ENCODE peak calls at places on chromosomes 12 and 14, in nine cellular contexts. One of them, this sample, is unnamed.

GRCh38 chr14:35051796-35052195 is 5.7 kb downstream of the FAM177A1 start:
- DNase-seq in T-helper 2 cell: no peak
- DNase-seq in breast epithelium: no peak
- DNase-seq in HTR-8/SVneo: no peak
- DNase-seq in GM19239: no peak
- DNase-seq in substantia nigra: no peak
- DNase-seq in nephron progenitor cell: no peak
- DNase-seq in germinal center: no peak
- DNase-seq in stimulated activated CD4-positive, alpha-beta T cell treated with anti-CD3 and anti-CD28 coated beads, Interleukin-4, amount 100 ng/mL, for 24 hours: no peak
- DNase-seq in this sample: no peak

GRCh38 chr14:105525861-105526780 is at the start of gene TMEM121:
- DNase-seq in T-helper 2 cell: no peak
- DNase-seq in breast epithelium: peak
- DNase-seq in HTR-8/SVneo: no peak
- DNase-seq in GM19239: no peak
- DNase-seq in substantia nigra: no peak
- DNase-seq in nephron progenitor cell: peak
- DNase-seq in germinal center: peak
- DNase-seq in stimulated activated CD4-positive, alpha-beta T cell treated with anti-CD3 and anti-CD28 coated beads, Interleukin-4, amount 100 ng/mL, for 24 hours: no peak
- DNase-seq in this sample: no peak

GRCh38 chr12:27984275-27984674 is 11.7 kb upstream of the PTHLH start:
- DNase-seq in T-helper 2 cell: no peak
- DNase-seq in breast epithelium: no peak
- DNase-seq in HTR-8/SVneo: no peak
- DNase-seq in GM19239: no peak
- DNase-seq in substantia nigra: no peak
- DNase-seq in nephron progenitor cell: no peak
- DNase-seq in germinal center: no peak
- DNase-seq in stimulated activated CD4-positive, alpha-beta T cell treated with anti-CD3 and anti-CD28 coated beads, Interleukin-4, amount 100 ng/mL, for 24 hours: no peak
- DNase-seq in this sample: peak

GRCh38 chr14:105562713-105563346 is 36.4 kb downstream of the TMEM121 start:
- DNase-seq in T-helper 2 cell: no peak
- DNase-seq in breast epithelium: no peak
- DNase-seq in HTR-8/SVneo: no peak
- DNase-seq in GM19239: no peak
- DNase-seq in substantia nigra: no peak
- DNase-seq in nephron progenitor cell: no peak
- DNase-seq in germinal center: no peak
- DNase-seq in stimulated activated CD4-positive, alpha-beta T cell treated with anti-CD3 and anti-CD28 coated beads, Interleukin-4, amount 100 ng/mL, for 24 hours: no peak
- DNase-seq in this sample: no peak

GRCh38 chr12:113040722-113041168 is 15.8 kb upstream of the DTX1 start:
- DNase-seq in T-helper 2 cell: no peak
- DNase-seq in breast epithelium: no peak
- DNase-seq in HTR-8/SVneo: peak
- DNase-seq in GM19239: no peak
- DNase-seq in substantia nigra: no peak
- DNase-seq in nephron progenitor cell: no peak
- DNase-seq in germinal center: no peak
- DNase-seq in stimulated activated CD4-positive, alpha-beta T cell treated with anti-CD3 and anti-CD28 coated beads, Interleukin-4, amount 100 ng/mL, for 24 hours: no peak
- DNase-seq in this sample: peak

GRCh38 chr12:96047621-96048211 is 12.3 kb upstream of the LTA4H start:
- DNase-seq in T-helper 2 cell: no peak
- DNase-seq in breast epithelium: no peak
- DNase-seq in HTR-8/SVneo: no peak
- DNase-seq in GM19239: no peak
- DNase-seq in substantia nigra: no peak
- DNase-seq in nephron progenitor cell: no peak
- DNase-seq in germinal center: no peak
- DNase-seq in stimulated activated CD4-positive, alpha-beta T cell treated with anti-CD3 and anti-CD28 coated beads, Interleukin-4, amount 100 ng/mL, for 24 hours: peak
- DNase-seq in this sample: peak

GRCh38 chr12:13661005-13661887 is 320.2 kb downstream of the GRIN2B start:
- DNase-seq in T-helper 2 cell: no peak
- DNase-seq in breast epithelium: peak
- DNase-seq in HTR-8/SVneo: no peak
- DNase-seq in GM19239: peak
- DNase-seq in substantia nigra: no peak
- DNase-seq in nephron progenitor cell: peak
- DNase-seq in germinal center: peak
- DNase-seq in stimulated activated CD4-positive, alpha-beta T cell treated with anti-CD3 and anti-CD28 coated beads, Interleukin-4, amount 100 ng/mL, for 24 hours: peak
- DNase-seq in this sample: no peak

GRCh38 chr12:87678453-87678852 is 350.7 kb downstream of the C12orf50 start:
- DNase-seq in T-helper 2 cell: no peak
- DNase-seq in breast epithelium: no peak
- DNase-seq in HTR-8/SVneo: no peak
- DNase-seq in GM19239: no peak
- DNase-seq in substantia nigra: no peak
- DNase-seq in nephron progenitor cell: no peak
- DNase-seq in germinal center: no peak
- DNase-seq in stimulated activated CD4-positive, alpha-beta T cell treated with anti-CD3 and anti-CD28 coated beads, Interleukin-4, amount 100 ng/mL, for 24 hours: no peak
- DNase-seq in this sample: no peak

GRCh38 chr14:53516261-53516774 is 363.2 kb upstream of the DDHD1 start:
- DNase-seq in T-helper 2 cell: no peak
- DNase-seq in breast epithelium: no peak
- DNase-seq in HTR-8/SVneo: no peak
- DNase-seq in GM19239: no peak
- DNase-seq in substantia nigra: no peak
- DNase-seq in nephron progenitor cell: no peak
- DNase-seq in germinal center: no peak
- DNase-seq in stimulated activated CD4-positive, alpha-beta T cell treated with anti-CD3 and anti-CD28 coated beads, Interleukin-4, amount 100 ng/mL, for 24 hours: no peak
- DNase-seq in this sample: no peak

GRCh38 chr14:69687963-69688649 is 76.7 kb downstream of the SUSD6 start:
- DNase-seq in T-helper 2 cell: no peak
- DNase-seq in breast epithelium: no peak
- DNase-seq in HTR-8/SVneo: no peak
- DNase-seq in GM19239: no peak
- DNase-seq in substantia nigra: no peak
- DNase-seq in nephron progenitor cell: no peak
- DNase-seq in germinal center: no peak
- DNase-seq in stimulated activated CD4-positive, alpha-beta T cell treated with anti-CD3 and anti-CD28 coated beads, Interleukin-4, amount 100 ng/mL, for 24 hours: no peak
- DNase-seq in this sample: no peak

GRCh38 chr12:12301122-12301521 is 34.3 kb upstream of the LRP6 start:
- DNase-seq in T-helper 2 cell: no peak
- DNase-seq in breast epithelium: no peak
- DNase-seq in HTR-8/SVneo: no peak
- DNase-seq in GM19239: no peak
- DNase-seq in substantia nigra: no peak
- DNase-seq in nephron progenitor cell: no peak
- DNase-seq in germinal center: no peak
- DNase-seq in stimulated activated CD4-positive, alpha-beta T cell treated with anti-CD3 and anti-CD28 coated beads, Interleukin-4, amount 100 ng/mL, for 24 hours: no peak
- DNase-seq in this sample: no peak

GRCh38 chr14:79638647-79639266 is 572.5 kb downstream of the DIO2 start:
- DNase-seq in T-helper 2 cell: no peak
- DNase-seq in breast epithelium: no peak
- DNase-seq in HTR-8/SVneo: no peak
- DNase-seq in GM19239: no peak
- DNase-seq in substantia nigra: no peak
- DNase-seq in nephron progenitor cell: no peak
- DNase-seq in germinal center: no peak
- DNase-seq in stimulated activated CD4-positive, alpha-beta T cell treated with anti-CD3 and anti-CD28 coated beads, Interleukin-4, amount 100 ng/mL, for 24 hours: no peak
- DNase-seq in this sample: no peak

GRCh38 chr14:55802986-55803431 is 223.0 kb downstream of the KTN1 start:
- DNase-seq in T-helper 2 cell: no peak
- DNase-seq in breast epithelium: no peak
- DNase-seq in HTR-8/SVneo: peak
- DNase-seq in GM19239: no peak
- DNase-seq in substantia nigra: no peak
- DNase-seq in nephron progenitor cell: no peak
- DNase-seq in germinal center: no peak
- DNase-seq in stimulated activated CD4-positive, alpha-beta T cell treated with anti-CD3 and anti-CD28 coated beads, Interleukin-4, amount 100 ng/mL, for 24 hours: no peak
- DNase-seq in this sample: peak

GRCh38 chr12:103441437-103442186 is 54.2 kb downstream of the C12orf42 start:
- DNase-seq in T-helper 2 cell: peak
- DNase-seq in breast epithelium: no peak
- DNase-seq in HTR-8/SVneo: no peak
- DNase-seq in GM19239: peak
- DNase-seq in substantia nigra: no peak
- DNase-seq in nephron progenitor cell: no peak
- DNase-seq in germinal center: peak
- DNase-seq in stimulated activated CD4-positive, alpha-beta T cell treated with anti-CD3 and anti-CD28 coated beads, Interleukin-4, amount 100 ng/mL, for 24 hours: peak
- DNase-seq in this sample: no peak

GRCh38 chr14:64194404-64194803 is 99.8 kb downstream of the ESR2 start:
- DNase-seq in T-helper 2 cell: no peak
- DNase-seq in breast epithelium: no peak
- DNase-seq in HTR-8/SVneo: no peak
- DNase-seq in GM19239: no peak
- DNase-seq in substantia nigra: no peak
- DNase-seq in nephron progenitor cell: no peak
- DNase-seq in germinal center: no peak
- DNase-seq in stimulated activated CD4-positive, alpha-beta T cell treated with anti-CD3 and anti-CD28 coated beads, Interleukin-4, amount 100 ng/mL, for 24 hours: no peak
- DNase-seq in this sample: no peak

GRCh38 chr12:55396326-55396725 is 4.0 kb upstream of the OR6C65 start:
- DNase-seq in T-helper 2 cell: no peak
- DNase-seq in breast epithelium: no peak
- DNase-seq in HTR-8/SVneo: no peak
- DNase-seq in GM19239: no peak
- DNase-seq in substantia nigra: no peak
- DNase-seq in nephron progenitor cell: no peak
- DNase-seq in germinal center: no peak
- DNase-seq in stimulated activated CD4-positive, alpha-beta T cell treated with anti-CD3 and anti-CD28 coated beads, Interleukin-4, amount 100 ng/mL, for 24 hours: no peak
- DNase-seq in this sample: no peak

GRCh38 chr12:115440438-115440837 is 756.5 kb upstream of the TBX3 start:
- DNase-seq in T-helper 2 cell: no peak
- DNase-seq in breast epithelium: no peak
- DNase-seq in HTR-8/SVneo: peak
- DNase-seq in GM19239: no peak
- DNase-seq in substantia nigra: no peak
- DNase-seq in nephron progenitor cell: no peak
- DNase-seq in germinal center: no peak
- DNase-seq in stimulated activated CD4-positive, alpha-beta T cell treated with anti-CD3 and anti-CD28 coated beads, Interleukin-4, amount 100 ng/mL, for 24 hours: no peak
- DNase-seq in this sample: peak

This sample was measured in RCC 7860.